ENCODE peak calls at places on chromosomes 12 and 14, in ten cellular contexts. One of them, this sample, is unnamed.

GRCh38 chr12:42810006-42810405 is 220.5 kb upstream of the PRICKLE1 start:
- DNase-seq in GM23338: no peak
- DNase-seq in psoas muscle: no peak
- DNase-seq in GM12865: no peak
- DNase-seq in cardiac fibroblast: no peak
- DNase-seq in WERI-Rb-1: no peak
- DNase-seq in Panc1: no peak
- DNase-seq in AG10803: peak
- DNase-seq in adrenal gland: no peak
- DNase-seq in BJ: no peak
- DNase-seq in this sample: no peak

GRCh38 chr12:122152754-122153153 is 21.3 kb downstream of the IL31 start:
- DNase-seq in WERI-Rb-1: no peak
- DNase-seq in GM23338: no peak
- DNase-seq in BJ: no peak
- DNase-seq in cardiac fibroblast: no peak
- DNase-seq in AG10803: no peak
- DNase-seq in GM12865: no peak
- DNase-seq in adrenal gland: no peak
- DNase-seq in psoas muscle: no peak
- DNase-seq in Panc1: no peak
- DNase-seq in this sample: no peak

GRCh38 chr12:53624453-53624852 is 1.7 kb downstream of the ATF7 start:
- DNase-seq in psoas muscle: no peak
- DNase-seq in adrenal gland: no peak
- DNase-seq in AG10803: peak
- DNase-seq in GM12865: no peak
- DNase-seq in Panc1: no peak
- DNase-seq in BJ: no peak
- DNase-seq in cardiac fibroblast: peak
- DNase-seq in GM23338: no peak
- DNase-seq in WERI-Rb-1: no peak
- DNase-seq in this sample: no peak

GRCh38 chr12:14473707-14474287 is 93.9 kb downstream of the PLBD1 start:
- DNase-seq in BJ: no peak
- DNase-seq in Panc1: no peak
- DNase-seq in WERI-Rb-1: no peak
- DNase-seq in GM12865: no peak
- DNase-seq in GM23338: peak
- DNase-seq in AG10803: peak
- DNase-seq in psoas muscle: no peak
- DNase-seq in cardiac fibroblast: peak
- DNase-seq in adrenal gland: no peak
- DNase-seq in this sample: peak

GRCh38 chr12:7907009-7907408 is 29.0 kb downstream of the SLC2A3 start:
- DNase-seq in adrenal gland: peak
- DNase-seq in Panc1: no peak
- DNase-seq in GM23338: peak
- DNase-seq in AG10803: peak
- DNase-seq in GM12865: peak
- DNase-seq in cardiac fibroblast: peak
- DNase-seq in WERI-Rb-1: peak
- DNase-seq in BJ: no peak
- DNase-seq in psoas muscle: no peak
- DNase-seq in this sample: no peak

GRCh38 chr12:104886418-104887401 is 71.4 kb downstream of the SLC41A2 start:
- DNase-seq in psoas muscle: no peak
- DNase-seq in cardiac fibroblast: peak
- DNase-seq in GM12865: no peak
- DNase-seq in AG10803: peak
- DNase-seq in Panc1: no peak
- DNase-seq in BJ: no peak
- DNase-seq in GM23338: no peak
- DNase-seq in WERI-Rb-1: no peak
- DNase-seq in adrenal gland: no peak
- DNase-seq in this sample: peak

GRCh38 chr12:120094485-120094884 is 22.1 kb downstream of the RAB35 start:
- DNase-seq in cardiac fibroblast: no peak
- DNase-seq in psoas muscle: no peak
- DNase-seq in GM12865: no peak
- DNase-seq in AG10803: no peak
- DNase-seq in BJ: no peak
- DNase-seq in GM23338: no peak
- DNase-seq in adrenal gland: no peak
- DNase-seq in Panc1: no peak
- DNase-seq in WERI-Rb-1: no peak
- DNase-seq in this sample: no peak

GRCh38 chr12:104285740-104286537 is 17.6 kb upstream of the EID3 start:
- DNase-seq in adrenal gland: no peak
- DNase-seq in AG10803: no peak
- DNase-seq in BJ: no peak
- DNase-seq in psoas muscle: no peak
- DNase-seq in WERI-Rb-1: no peak
- DNase-seq in GM23338: no peak
- DNase-seq in cardiac fibroblast: peak
- DNase-seq in Panc1: no peak
- DNase-seq in GM12865: peak
- DNase-seq in this sample: no peak

GRCh38 chr14:53306926-53307325 is 153.8 kb upstream of the DDHD1 start:
- DNase-seq in cardiac fibroblast: peak
- DNase-seq in psoas muscle: no peak
- DNase-seq in BJ: no peak
- DNase-seq in AG10803: peak
- DNase-seq in GM12865: no peak
- DNase-seq in Panc1: no peak
- DNase-seq in WERI-Rb-1: no peak
- DNase-seq in adrenal gland: no peak
- DNase-seq in GM23338: no peak
- DNase-seq in this sample: no peak
- H3K4me3 ChIP-seq in cardiac fibroblast: no peak
- H3K4me3 ChIP-seq in psoas muscle: peak
- H3K4me3 ChIP-seq in BJ: no peak
- H3K4me3 ChIP-seq in AG10803: no peak
- H3K4me3 ChIP-seq in GM12865: no peak
- H3K4me3 ChIP-seq in Panc1: no peak
- H3K4me3 ChIP-seq in WERI-Rb-1: no peak
- H3K4me3 ChIP-seq in adrenal gland: peak
- H3K4me3 ChIP-seq in GM23338: no peak
- H3K4me3 ChIP-seq in this sample: no peak

GRCh38 chr12:132595183-132595582 is 15.2 kb downstream of the LRCOL1 start:
- DNase-seq in adrenal gland: no peak
- DNase-seq in GM12865: no peak
- DNase-seq in Panc1: no peak
- DNase-seq in AG10803: no peak
- DNase-seq in BJ: no peak
- DNase-seq in WERI-Rb-1: no peak
- DNase-seq in GM23338: no peak
- DNase-seq in cardiac fibroblast: no peak
- DNase-seq in psoas muscle: no peak
- DNase-seq in this sample: no peak

GRCh38 chr12:132593938-132594358 is 16.4 kb downstream of the LRCOL1 start:
- DNase-seq in psoas muscle: peak
- DNase-seq in GM12865: peak
- DNase-seq in AG10803: peak
- DNase-seq in WERI-Rb-1: peak
- DNase-seq in Panc1: peak
- DNase-seq in GM23338: peak
- DNase-seq in cardiac fibroblast: peak
- DNase-seq in BJ: peak
- DNase-seq in adrenal gland: peak
- DNase-seq in this sample: peak

GRCh38 chr12:132596016-132596415 is 14.4 kb downstream of the LRCOL1 start:
- DNase-seq in BJ: no peak
- DNase-seq in psoas muscle: peak
- DNase-seq in adrenal gland: peak
- DNase-seq in GM23338: no peak
- DNase-seq in Panc1: no peak
- DNase-seq in cardiac fibroblast: peak
- DNase-seq in GM12865: no peak
- DNase-seq in WERI-Rb-1: no peak
- DNase-seq in AG10803: peak
- DNase-seq in this sample: peak

GRCh38 chr12:132600048-132601032 is 10.0 kb downstream of the LRCOL1 start:
- DNase-seq in GM23338: peak
- DNase-seq in AG10803: peak
- DNase-seq in adrenal gland: peak
- DNase-seq in WERI-Rb-1: peak
- DNase-seq in cardiac fibroblast: peak
- DNase-seq in GM12865: peak
- DNase-seq in psoas muscle: peak
- DNase-seq in Panc1: no peak
- DNase-seq in BJ: no peak
- DNase-seq in this sample: peak

GRCh38 chr12:132597333-132598283 is 12.8 kb downstream of the LRCOL1 start:
- DNase-seq in BJ: no peak
- DNase-seq in Panc1: no peak
- DNase-seq in AG10803: peak
- DNase-seq in psoas muscle: no peak
- DNase-seq in GM12865: peak
- DNase-seq in WERI-Rb-1: peak
- DNase-seq in adrenal gland: no peak
- DNase-seq in GM23338: peak
- DNase-seq in cardiac fibroblast: peak
- DNase-seq in this sample: peak
- H3K4me3 ChIP-seq in BJ: peak
- H3K4me3 ChIP-seq in Panc1: peak
- H3K4me3 ChIP-seq in AG10803: peak
- H3K4me3 ChIP-seq in psoas muscle: peak
- H3K4me3 ChIP-seq in GM12865: peak
- H3K4me3 ChIP-seq in WERI-Rb-1: peak
- H3K4me3 ChIP-seq in adrenal gland: no peak
- H3K4me3 ChIP-seq in GM23338: peak
- H3K4me3 ChIP-seq in cardiac fibroblast: peak
- H3K4me3 ChIP-seq in this sample: peak

GRCh38 chr14:105450123-105450505 is 24.5 kb upstream of the CRIP2 start:
- DNase-seq in BJ: no peak
- DNase-seq in Panc1: no peak
- DNase-seq in GM12865: no peak
- DNase-seq in cardiac fibroblast: no peak
- DNase-seq in adrenal gland: no peak
- DNase-seq in GM23338: no peak
- DNase-seq in AG10803: no peak
- DNase-seq in psoas muscle: no peak
- DNase-seq in WERI-Rb-1: no peak
- DNase-seq in this sample: no peak

GRCh38 chr14:105449276-105450122 is 25.1 kb upstream of the CRIP2 start:
- DNase-seq in AG10803: no peak
- DNase-seq in GM12865: no peak
- DNase-seq in Panc1: no peak
- DNase-seq in WERI-Rb-1: no peak
- DNase-seq in cardiac fibroblast: no peak
- DNase-seq in adrenal gland: no peak
- DNase-seq in psoas muscle: no peak
- DNase-seq in GM23338: no peak
- DNase-seq in BJ: no peak
- DNase-seq in this sample: no peak

GRCh38 chr14:105452963-105453362 is 21.7 kb upstream of the CRIP2 start:
- DNase-seq in psoas muscle: no peak
- DNase-seq in WERI-Rb-1: no peak
- DNase-seq in BJ: no peak
- DNase-seq in Panc1: no peak
- DNase-seq in GM23338: no peak
- DNase-seq in cardiac fibroblast: no peak
- DNase-seq in adrenal gland: no peak
- DNase-seq in AG10803: no peak
- DNase-seq in GM12865: no peak
- DNase-seq in this sample: no peak

GRCh38 chr14:105448706-105449111 is 25.9 kb upstream of the CRIP2 start:
- DNase-seq in BJ: no peak
- DNase-seq in adrenal gland: peak
- DNase-seq in Panc1: peak
- DNase-seq in GM23338: peak
- DNase-seq in AG10803: peak
- DNase-seq in psoas muscle: peak
- DNase-seq in GM12865: peak
- DNase-seq in WERI-Rb-1: peak
- DNase-seq in cardiac fibroblast: peak
- DNase-seq in this sample: no peak

DNA sequence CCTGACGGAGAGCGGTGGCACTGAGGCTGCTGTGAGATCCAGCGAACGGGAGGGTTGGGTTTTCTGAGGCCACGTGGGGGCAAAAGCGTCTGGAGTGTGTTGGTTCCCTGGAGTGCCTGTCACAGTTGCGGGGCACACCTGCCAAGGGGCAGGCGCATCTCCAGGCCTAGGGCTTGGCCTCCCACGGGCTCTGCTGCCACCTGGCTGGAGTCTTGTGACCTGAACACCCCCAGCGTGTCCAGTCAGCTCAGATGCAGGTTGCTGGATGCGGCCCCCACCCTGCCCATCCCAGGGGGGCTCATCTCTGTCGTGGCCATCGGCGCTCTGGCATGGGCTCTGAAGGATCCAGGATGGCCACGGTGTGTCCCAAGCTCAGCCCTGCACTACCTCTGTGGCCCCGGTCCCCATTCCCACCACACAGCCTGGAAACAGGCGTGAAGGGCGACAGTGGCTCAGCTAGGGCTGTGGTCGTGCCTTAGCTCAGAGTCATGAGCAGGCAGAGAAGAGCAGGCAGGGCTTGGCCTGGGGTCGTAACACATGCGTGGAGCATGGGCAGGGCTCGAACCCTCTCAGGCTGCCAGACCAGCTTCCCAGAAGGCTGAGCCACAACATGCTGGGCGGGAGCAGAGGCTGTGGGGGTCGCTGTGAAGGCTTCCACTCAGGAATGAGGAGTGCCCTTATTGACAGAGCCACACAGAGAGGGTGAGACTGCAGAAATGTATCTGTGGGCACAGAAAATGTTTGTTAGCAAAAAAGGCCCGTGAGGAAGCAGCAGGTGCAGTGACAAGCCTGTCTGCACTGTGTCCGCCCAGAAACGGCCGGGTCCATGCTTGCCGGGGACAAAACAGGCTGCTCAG is 23.5 kb upstream of the CRIP2 start:
- DNase-seq in Panc1: no peak
- DNase-seq in WERI-Rb-1: no peak
- DNase-seq in BJ: no peak
- DNase-seq in cardiac fibroblast: no peak
- DNase-seq in psoas muscle: no peak
- DNase-seq in GM23338: no peak
- DNase-seq in adrenal gland: no peak
- DNase-seq in AG10803: no peak
- DNase-seq in GM12865: no peak
- DNase-seq in this sample: no peak
- H3K4me3 ChIP-seq in Panc1: no peak
- H3K4me3 ChIP-seq in WERI-Rb-1: no peak
- H3K4me3 ChIP-seq in BJ: no peak
- H3K4me3 ChIP-seq in cardiac fibroblast: no peak
- H3K4me3 ChIP-seq in psoas muscle: no peak
- H3K4me3 ChIP-seq in GM23338: no peak
- H3K4me3 ChIP-seq in adrenal gland: no peak
- H3K4me3 ChIP-seq in AG10803: no peak
- H3K4me3 ChIP-seq in GM12865: no peak
- H3K4me3 ChIP-seq in this sample: no peak

DNA sequence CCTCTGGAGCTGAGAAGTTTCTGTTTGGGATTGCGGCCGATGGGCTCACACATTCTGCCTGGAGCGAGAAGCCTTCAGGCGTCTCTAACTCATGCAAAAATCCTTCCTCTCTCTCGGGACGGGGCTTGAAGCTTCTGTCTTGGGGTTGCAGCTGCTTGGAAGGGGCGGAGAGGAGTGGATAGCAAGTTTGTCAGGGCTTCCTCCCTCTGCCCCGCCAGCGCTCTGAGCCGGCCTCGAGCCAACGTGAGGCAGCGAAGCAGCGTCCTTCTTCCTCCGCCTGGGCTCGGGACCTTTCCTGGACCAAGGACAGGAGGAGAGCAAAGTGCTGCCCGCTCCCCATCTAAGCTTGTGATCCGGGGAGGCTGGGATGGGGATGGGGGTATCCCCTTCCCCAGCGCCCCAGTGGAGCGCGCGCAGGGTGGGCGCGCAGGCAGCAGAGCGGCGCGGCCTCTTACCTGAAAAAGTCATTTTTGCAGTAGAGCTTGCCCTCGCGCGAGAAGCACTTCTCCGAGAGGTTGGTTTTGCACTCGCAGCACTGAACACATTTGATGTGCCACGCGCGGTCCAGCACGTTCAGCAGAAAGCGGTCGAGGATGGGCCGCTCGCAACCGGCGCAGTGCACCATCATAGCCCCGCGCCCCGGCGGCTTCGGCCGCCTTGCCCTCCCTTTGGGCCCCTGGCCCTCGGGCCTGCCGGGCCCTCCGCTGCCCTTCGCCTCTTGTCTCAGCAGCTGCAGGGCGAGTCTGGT is 626 bp downstream of the LHX5 start:
- DNase-seq in Panc1: no peak
- DNase-seq in adrenal gland: no peak
- DNase-seq in GM23338: peak
- DNase-seq in cardiac fibroblast: no peak
- DNase-seq in BJ: no peak
- DNase-seq in psoas muscle: no peak
- DNase-seq in GM12865: no peak
- DNase-seq in AG10803: no peak
- DNase-seq in WERI-Rb-1: no peak
- DNase-seq in this sample: no peak
- H3K4me3 ChIP-seq in Panc1: peak
- H3K4me3 ChIP-seq in adrenal gland: no peak
- H3K4me3 ChIP-seq in GM23338: peak
- H3K4me3 ChIP-seq in cardiac fibroblast: no peak
- H3K4me3 ChIP-seq in BJ: no peak
- H3K4me3 ChIP-seq in psoas muscle: no peak
- H3K4me3 ChIP-seq in GM12865: no peak
- H3K4me3 ChIP-seq in AG10803: no peak
- H3K4me3 ChIP-seq in WERI-Rb-1: no peak
- H3K4me3 ChIP-seq in this sample: no peak